ENCODE peak calls at places on chromosome 14, in nine cellular contexts. J is PC-9, S is transverse colon, A is OCI-LY7, H is fibroblast of the aortic adventitia, O is kidney epithelial cell, L is suprapubic skin, R is glutamatergic neuron, Y is astrocyte of the spinal cord. E is an unnamed sample.

GRCh38 chr14:37452323-37452722 is 142.7 kb downstream of the FOXA1 start:
- DNase-seq in O (no peak), R (no peak), Y (no peak), A (no peak), L (no peak), J (peak; percentile 34), S (no peak), H (peak; percentile 9), E (no peak)

GRCh38 chr14:89292579-89293348 is 124.3 kb downstream of the FOXN3 start:
- DNase-seq in L (no peak), Y (no peak), R (no peak), S (no peak), O (no peak), A (no peak), H (no peak), J (no peak), E (no peak)

GRCh38 chr14:53493310-53493709 is 340.2 kb upstream of the DDHD1 start:
- DNase-seq in J (no peak), R (no peak), Y (no peak), A (no peak), S (no peak), L (no peak), H (no peak), O (no peak), E (no peak)

GRCh38 chr14:88049271-88049670 is 44.3 kb downstream of the GPR65 start:
- DNase-seq in O (no peak), R (no peak), J (no peak), A (no peak), L (no peak), H (no peak), Y (no peak), S (no peak), E (no peak)

GRCh38 chr14:93126124-93126523 is 10.4 kb upstream of the ITPK1 start:
- DNase-seq in Y (no peak), L (no peak), J (no peak), O (no peak), H (no peak), R (no peak), S (no peak), A (no peak), E (no peak)

GRCh38 chr14:58752782-58753181 is 115.0 kb downstream of the DACT1 start:
- DNase-seq in H (peak; percentile 43), J (no peak), O (no peak), R (no peak), S (peak; percentile 91), A (no peak), Y (no peak), L (peak; percentile 82), E (no peak)

GRCh38 chr14:34119107-34119858 is 168.4 kb upstream of the EGLN3 start:
- DNase-seq in L (no peak), S (no peak), A (no peak), J (no peak), Y (no peak), R (no peak), O (no peak), H (no peak), E (no peak)

GRCh38 chr14:100846309-100846859 is 20.5 kb downstream of the MEG3 start:
- DNase-seq in O (no peak), H (no peak), Y (no peak), S (no peak), R (no peak), L (no peak), A (no peak), J (no peak), E (peak; percentile 18)

GRCh38 chr14:77849711-77850110 is 49.8 kb downstream of the ADCK1 start:
- DNase-seq in Y (peak; percentile 60), S (no peak), O (no peak), J (no peak), A (no peak), R (no peak), L (no peak), H (no peak), E (peak; percentile 24)

GRCh38 chr14:65686761-65687160 is 274.2 kb downstream of the FUT8 start:
- DNase-seq in S (no peak), Y (no peak), R (no peak), O (peak; percentile 54), A (no peak), J (no peak), H (peak; percentile 7), L (no peak), E (no peak)

GRCh38 chr14:23569443-23570151 is 2.0 kb upstream of the AP1G2 start:
- DNase-seq in A (no peak), J (peak; percentile 85), R (peak; percentile 46), S (no peak), Y (no peak), O (no peak), L (no peak), H (no peak), E (peak; percentile 40)

GRCh38 chr14:63725786-63726185 is 2.1 kb downstream of the SGPP1 start:
- DNase-seq in J (no peak), O (no peak), H (peak; percentile 19), L (no peak), A (peak; percentile 45), R (no peak), S (no peak), Y (peak; percentile 19), E (no peak)

GRCh38 chr14:74085047-74085637 is 386 bp downstream of the LIN52 start:
- DNase-seq in H (no peak), Y (peak; percentile 38), J (peak; percentile 59), A (peak; percentile 12), L (no peak), S (no peak), R (no peak), O (no peak), E (peak; percentile 51)

GRCh38 chr14:99264691-99265090 is 7.3 kb downstream of the BCL11B start:
- DNase-seq in J (no peak), L (no peak), O (no peak), R (no peak), S (no peak), H (no peak), A (no peak), Y (no peak), E (no peak)

GRCh38 chr14:20707622-20708021 is 19.1 kb downstream of the ANG start:
- DNase-seq in J (peak; percentile 87), S (no peak), H (peak; percentile 45), O (no peak), A (no peak), R (no peak), Y (no peak), L (no peak), E (peak; percentile 44)

GRCh38 chr14:64801046-64801445 is 78.7 kb downstream of the SPTB start:
- DNase-seq in R (no peak), Y (no peak), O (no peak), J (no peak), S (no peak), L (no peak), H (no peak), A (no peak), E (no peak)

GRCh38 chr14:100471451-100472093 is 115.6 kb downstream of the BEGAIN start:
- DNase-seq in Y (peak; percentile 19), H (no peak), O (no peak), A (no peak), J (peak; percentile 85), R (no peak), L (no peak), S (no peak), E (no peak)

GRCh38 chr14:53857625-53858343 is 98.8 kb downstream of the BMP4 start:
- DNase-seq in J (no peak), R (no peak), S (no peak), L (no peak), Y (no peak), H (no peak), A (no peak), O (no peak), E (no peak)

GRCh38 chr14:100299238-100299560 is 7.0 kb downstream of the SLC25A29 start:
- DNase-seq in O (no peak), S (no peak), L (no peak), R (peak; percentile 11), A (no peak), Y (no peak), H (no peak), J (no peak), E (no peak)

GRCh38 chr14:80636071-80636470 is 305.5 kb downstream of the CEP128 start:
- DNase-seq in O (no peak), R (no peak), L (no peak), J (no peak), S (no peak), H (no peak), Y (no peak), A (peak; percentile 11), E (peak; percentile 46)
- TF ChIP-seq CTCF in O (peak; percentile 9), R (no peak), L (no peak), J (peak; percentile 21), S (no peak), H (peak; percentile 14), Y (peak; percentile 30), A (peak; percentile 74), E (peak; percentile 42)

DNA sequence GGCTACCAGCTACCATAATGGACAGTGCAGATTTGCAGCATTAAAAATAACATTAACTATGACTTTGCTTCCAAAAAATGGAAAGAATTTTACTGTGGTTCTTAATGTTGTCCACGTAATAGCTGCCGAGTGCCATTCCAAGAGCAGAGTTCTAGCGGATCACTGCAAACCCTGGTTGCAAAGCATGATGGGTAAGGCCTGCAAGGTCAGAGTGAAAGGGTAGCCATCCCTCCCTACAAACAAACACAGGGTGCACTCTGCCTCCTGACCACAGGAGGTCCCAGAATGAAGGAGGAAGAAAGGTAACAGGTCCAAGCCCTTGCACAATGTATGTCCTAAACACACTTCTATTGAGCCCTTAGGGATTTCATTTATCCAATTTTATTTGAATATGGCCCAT is 157.6 kb downstream of the DPF3 start:
- DNase-seq in Y (peak; percentile 90), S (no peak), H (peak; percentile 20), A (no peak), O (no peak), J (no peak), L (peak; percentile 13), R (no peak), E (peak; percentile 96)
- TF ChIP-seq CTCF in Y (no peak), S (peak; percentile 6), H (no peak), A (no peak), O (no peak), J (no peak), L (no peak), R (no peak), E (peak; percentile 33)

DNA sequence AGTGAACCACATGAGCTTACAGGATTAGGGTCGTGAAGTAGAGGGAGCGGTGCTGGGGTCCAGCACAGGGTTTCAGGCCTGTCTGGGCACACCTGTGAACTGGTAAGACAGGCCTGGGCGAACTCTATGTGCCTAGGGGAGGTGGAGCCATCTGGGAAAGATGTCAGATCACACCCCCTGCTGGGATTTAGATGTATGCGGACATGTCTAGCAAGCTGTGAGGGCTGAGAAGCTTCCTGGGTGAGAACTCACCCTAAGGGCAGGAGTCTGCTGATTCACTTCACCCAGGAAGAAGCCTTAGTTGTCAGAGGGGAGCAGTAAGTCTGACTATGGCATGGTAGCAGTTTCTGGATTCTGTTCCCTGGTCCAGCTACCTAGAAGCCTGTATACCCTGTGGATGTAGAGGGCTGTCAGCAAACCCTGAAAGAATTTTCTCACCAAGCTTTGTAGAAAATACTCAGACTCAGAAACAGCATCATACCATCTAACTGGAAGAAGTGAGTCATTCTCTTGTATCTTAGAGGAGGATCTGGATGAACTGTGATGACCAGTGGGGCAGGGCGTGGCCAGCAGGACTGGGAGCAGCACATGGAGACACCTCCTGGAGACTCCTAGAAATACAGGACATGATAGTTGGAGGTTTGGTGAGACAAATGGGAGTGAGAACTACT is 11.2 kb upstream of the PYGL start:
- DNase-seq in R (peak; percentile 69), S (peak; percentile 77), L (no peak), O (peak; percentile 91), A (peak; percentile 25), H (peak; percentile 93), Y (peak; percentile 90), J (peak; percentile 97), E (peak; percentile 97)
- TF ChIP-seq CTCF in R (peak; percentile 20), S (peak; percentile 35), L (peak; percentile 59), O (peak; percentile 47), A (peak; percentile 47), H (peak; percentile 65), Y (peak; percentile 49), J (peak; percentile 60), E (peak; percentile 67)

GRCh38 chr14:67962215-67962644 is 142.7 kb downstream of the RAD51B start:
- DNase-seq in O (no peak), Y (no peak), J (no peak), H (peak; percentile 31), R (no peak), S (no peak), A (peak; percentile 80), L (no peak), E (peak; percentile 37)
- TF ChIP-seq CTCF in O (no peak), Y (no peak), J (no peak), H (no peak), R (no peak), S (no peak), A (no peak), L (no peak), E (no peak)